ENCODE peak calls at places on chromosomes 6 and 20, in six cellular contexts. One of them, this sample, is unnamed.
A peak's percentile ranks its signal among the peaks of the same experiment; 100 is the strongest.

GRCh38 chr6:75207211-75207984 is 1.5 kb upstream of the COL12A1 start:
- DNase-seq in thyroid gland: no peak
- DNase-seq in mesenchymal stem cell: peak; percentile 69
- DNase-seq in neural progenitor cell: peak; percentile 60
- DNase-seq in cardiac muscle cell: peak; percentile 75
- DNase-seq in ovary: no peak
- DNase-seq in this sample: no peak

GRCh38 chr20:39289831-39290230 is 327.7 kb downstream of the DHX35 start:
- DNase-seq in thyroid gland: no peak
- DNase-seq in mesenchymal stem cell: no peak
- DNase-seq in neural progenitor cell: no peak
- DNase-seq in cardiac muscle cell: no peak
- DNase-seq in ovary: no peak
- DNase-seq in this sample: no peak

GRCh38 chr20:32945710-32946221 is 58.5 kb downstream of the SUN5 start:
- DNase-seq in thyroid gland: no peak
- DNase-seq in mesenchymal stem cell: peak; percentile 41
- DNase-seq in neural progenitor cell: peak; percentile 61
- DNase-seq in cardiac muscle cell: peak; percentile 43
- DNase-seq in ovary: no peak
- DNase-seq in this sample: peak; percentile 52

GRCh38 chr6:50785921-50786320 is 32.8 kb upstream of the TFAP2B start:
- DNase-seq in thyroid gland: no peak
- DNase-seq in mesenchymal stem cell: no peak
- DNase-seq in neural progenitor cell: no peak
- DNase-seq in cardiac muscle cell: no peak
- DNase-seq in ovary: no peak
- DNase-seq in this sample: no peak

GRCh38 chr6:82040405-82041221 is 206.9 kb downstream of the IBTK start:
- DNase-seq in thyroid gland: peak; percentile 50
- DNase-seq in mesenchymal stem cell: peak; percentile 66
- DNase-seq in neural progenitor cell: peak; percentile 67
- DNase-seq in cardiac muscle cell: peak; percentile 76
- DNase-seq in ovary: peak; percentile 63
- DNase-seq in this sample: peak; percentile 84

GRCh38 chr20:35279040-35279439 is 1.1 kb upstream of the MMP24OS start:
- DNase-seq in thyroid gland: no peak
- DNase-seq in mesenchymal stem cell: no peak
- DNase-seq in neural progenitor cell: no peak
- DNase-seq in cardiac muscle cell: no peak
- DNase-seq in ovary: no peak
- DNase-seq in this sample: no peak

GRCh38 chr6:2081155-2082138 is 164.0 kb downstream of the GMDS start:
- DNase-seq in thyroid gland: no peak
- DNase-seq in mesenchymal stem cell: no peak
- DNase-seq in neural progenitor cell: no peak
- DNase-seq in cardiac muscle cell: no peak
- DNase-seq in ovary: no peak
- DNase-seq in this sample: no peak

GRCh38 chr6:131107166-131107565 is 28.1 kb upstream of the AKAP7 start:
- DNase-seq in thyroid gland: no peak
- DNase-seq in mesenchymal stem cell: peak; percentile 63
- DNase-seq in neural progenitor cell: no peak
- DNase-seq in cardiac muscle cell: peak; percentile 84
- DNase-seq in ovary: no peak
- DNase-seq in this sample: no peak

GRCh38 chr6:89375427-89375868 is 22.9 kb upstream of the UBE2J1 start:
- DNase-seq in thyroid gland: peak; percentile 94
- DNase-seq in mesenchymal stem cell: no peak
- DNase-seq in neural progenitor cell: peak; percentile 82
- DNase-seq in cardiac muscle cell: no peak
- DNase-seq in ovary: no peak
- DNase-seq in this sample: no peak

GRCh38 chr6:1708141-1708540 is 98.4 kb downstream of the FOXC1 start:
- DNase-seq in thyroid gland: peak; percentile 88
- DNase-seq in mesenchymal stem cell: no peak
- DNase-seq in neural progenitor cell: peak; percentile 72
- DNase-seq in cardiac muscle cell: no peak
- DNase-seq in ovary: no peak
- DNase-seq in this sample: no peak

GRCh38 chr20:46631212-46631869 is 19.9 kb downstream of the SLC13A3 start:
- DNase-seq in thyroid gland: no peak
- DNase-seq in mesenchymal stem cell: peak; percentile 12
- DNase-seq in neural progenitor cell: peak; percentile 40
- DNase-seq in cardiac muscle cell: peak; percentile 57
- DNase-seq in ovary: no peak
- DNase-seq in this sample: no peak

GRCh38 chr6:118509009-118509617 is 39.0 kb upstream of the PLN start:
- DNase-seq in thyroid gland: peak; percentile 4
- DNase-seq in mesenchymal stem cell: peak; percentile 37
- DNase-seq in neural progenitor cell: peak; percentile 25
- DNase-seq in cardiac muscle cell: peak; percentile 57
- DNase-seq in ovary: no peak
- DNase-seq in this sample: peak; percentile 31

GRCh38 chr6:21259660-21260059 is 333.9 kb upstream of the SOX4 start:
- DNase-seq in thyroid gland: no peak
- DNase-seq in mesenchymal stem cell: no peak
- DNase-seq in neural progenitor cell: no peak
- DNase-seq in cardiac muscle cell: no peak
- DNase-seq in ovary: no peak
- DNase-seq in this sample: no peak

GRCh38 chr6:155946860-155947259 is 491.2 kb upstream of the NOX3 start:
- DNase-seq in thyroid gland: no peak
- DNase-seq in mesenchymal stem cell: no peak
- DNase-seq in neural progenitor cell: no peak
- DNase-seq in cardiac muscle cell: no peak
- DNase-seq in ovary: no peak
- DNase-seq in this sample: no peak

GRCh38 chr6:167988945-167989841 is 8.3 kb upstream of the KIF25 start:
- DNase-seq in thyroid gland: no peak
- DNase-seq in mesenchymal stem cell: no peak
- DNase-seq in neural progenitor cell: no peak
- DNase-seq in cardiac muscle cell: no peak
- DNase-seq in ovary: no peak
- DNase-seq in this sample: no peak

GRCh38 chr6:157045831-157046454 is 268.8 kb downstream of the ARID1B start:
- DNase-seq in thyroid gland: no peak
- DNase-seq in mesenchymal stem cell: peak; percentile 76
- DNase-seq in neural progenitor cell: peak; percentile 49
- DNase-seq in cardiac muscle cell: peak; percentile 73
- DNase-seq in ovary: no peak
- DNase-seq in this sample: peak; percentile 71

GRCh38 chr6:76634695-76635094 is 562.2 kb upstream of the IMPG1 start:
- DNase-seq in thyroid gland: no peak
- DNase-seq in mesenchymal stem cell: no peak
- DNase-seq in neural progenitor cell: no peak
- DNase-seq in cardiac muscle cell: no peak
- DNase-seq in ovary: no peak
- DNase-seq in this sample: no peak

GRCh38 chr6:115221185-115221584 is 839.5 kb downstream of the FRK start:
- DNase-seq in thyroid gland: no peak
- DNase-seq in mesenchymal stem cell: no peak
- DNase-seq in neural progenitor cell: peak; percentile 26
- DNase-seq in cardiac muscle cell: no peak
- DNase-seq in ovary: no peak
- DNase-seq in this sample: no peak

GRCh38 chr20:40471261-40471629 is 217.8 kb downstream of the MAFB start:
- DNase-seq in thyroid gland: no peak
- DNase-seq in mesenchymal stem cell: peak; percentile 7
- DNase-seq in neural progenitor cell: peak; percentile 64
- DNase-seq in cardiac muscle cell: no peak
- DNase-seq in ovary: no peak
- DNase-seq in this sample: peak; percentile 45

GRCh38 chr6:31734703-31735500 is 1.4 kb downstream of the CLIC1 start:
- DNase-seq in thyroid gland: peak; percentile 50
- DNase-seq in mesenchymal stem cell: peak; percentile 81
- DNase-seq in neural progenitor cell: peak; percentile 53
- DNase-seq in cardiac muscle cell: peak; percentile 68
- DNase-seq in ovary: peak; percentile 57
- DNase-seq in this sample: peak; percentile 63

GRCh38 chr6:105510746-105511145 is 107.9 kb upstream of the PREP start:
- DNase-seq in thyroid gland: no peak
- DNase-seq in mesenchymal stem cell: peak; percentile 76
- DNase-seq in neural progenitor cell: no peak
- DNase-seq in cardiac muscle cell: peak; percentile 11
- DNase-seq in ovary: no peak
- DNase-seq in this sample: no peak

GRCh38 chr6:17427617-17428016 is 34.2 kb downstream of the CAP2 start:
- DNase-seq in thyroid gland: no peak
- DNase-seq in mesenchymal stem cell: no peak
- DNase-seq in neural progenitor cell: no peak
- DNase-seq in cardiac muscle cell: no peak
- DNase-seq in ovary: no peak
- DNase-seq in this sample: no peak

GRCh38 chr20:59604770-59605665 is 678 bp downstream of the PHACTR3 start:
- DNase-seq in thyroid gland: peak; percentile 3
- DNase-seq in mesenchymal stem cell: no peak
- DNase-seq in neural progenitor cell: peak; percentile 54
- DNase-seq in cardiac muscle cell: no peak
- DNase-seq in ovary: no peak
- DNase-seq in this sample: no peak

GRCh38 chr6:12163149-12163548 is 127.0 kb upstream of the EDN1 start:
- DNase-seq in thyroid gland: no peak
- DNase-seq in mesenchymal stem cell: no peak
- DNase-seq in neural progenitor cell: no peak
- DNase-seq in cardiac muscle cell: no peak
- DNase-seq in ovary: no peak
- DNase-seq in this sample: no peak

GRCh38 chr6:149210376-149210775 is 107.1 kb upstream of the TAB2 start:
- DNase-seq in thyroid gland: no peak
- DNase-seq in mesenchymal stem cell: peak; percentile 93
- DNase-seq in neural progenitor cell: no peak
- DNase-seq in cardiac muscle cell: peak; percentile 74
- DNase-seq in ovary: no peak
- DNase-seq in this sample: no peak

GRCh38 chr20:51985013-51985415 is 182.7 kb upstream of the SALL4 start:
- DNase-seq in thyroid gland: no peak
- DNase-seq in mesenchymal stem cell: peak; percentile 88
- DNase-seq in neural progenitor cell: no peak
- DNase-seq in cardiac muscle cell: peak; percentile 97
- DNase-seq in ovary: no peak
- DNase-seq in this sample: peak; percentile 96

GRCh38 chr6:170238741-170239565 is 51.9 kb downstream of the DLL1 start:
- DNase-seq in thyroid gland: no peak
- DNase-seq in mesenchymal stem cell: no peak
- DNase-seq in neural progenitor cell: no peak
- DNase-seq in cardiac muscle cell: no peak
- DNase-seq in ovary: peak; percentile 47
- DNase-seq in this sample: no peak

GRCh38 chr20:25059487-25059820 is 1.5 kb upstream of the ACSS1 start:
- DNase-seq in thyroid gland: no peak
- DNase-seq in mesenchymal stem cell: no peak
- DNase-seq in neural progenitor cell: no peak
- DNase-seq in cardiac muscle cell: no peak
- DNase-seq in ovary: no peak
- DNase-seq in this sample: no peak

GRCh38 chr6:153150767-153151440 is 19.8 kb upstream of the RGS17 start:
- DNase-seq in thyroid gland: no peak
- DNase-seq in mesenchymal stem cell: no peak
- DNase-seq in neural progenitor cell: no peak
- DNase-seq in cardiac muscle cell: no peak
- DNase-seq in ovary: no peak
- DNase-seq in this sample: no peak

GRCh38 chr6:33747823-33748222 is 1.1 kb upstream of the IP6K3 start:
- DNase-seq in thyroid gland: no peak
- DNase-seq in mesenchymal stem cell: no peak
- DNase-seq in neural progenitor cell: no peak
- DNase-seq in cardiac muscle cell: no peak
- DNase-seq in ovary: no peak
- DNase-seq in this sample: no peak
- H3K27ac ChIP-seq in thyroid gland: peak overlapping the region; percentile 83
- H3K27ac ChIP-seq in mesenchymal stem cell: no peak overlapping the region
- H3K27ac ChIP-seq in neural progenitor cell: no peak overlapping the region
- H3K27ac ChIP-seq in cardiac muscle cell: no peak overlapping the region
- H3K27ac ChIP-seq in ovary: no peak overlapping the region
- H3K27ac ChIP-seq in this sample: no peak overlapping the region

GRCh38 chr6:127518212-127518709 is 874 bp downstream of the MTCL3 start:
- DNase-seq in thyroid gland: no peak
- DNase-seq in mesenchymal stem cell: no peak
- DNase-seq in neural progenitor cell: peak; percentile 57
- DNase-seq in cardiac muscle cell: no peak
- DNase-seq in ovary: no peak
- DNase-seq in this sample: peak; percentile 69
- H3K4me3 ChIP-seq in thyroid gland: no peak overlapping the region
- H3K4me3 ChIP-seq in mesenchymal stem cell: peak overlapping the region; percentile 60
- H3K4me3 ChIP-seq in neural progenitor cell: peak overlapping the region; percentile 65
- H3K4me3 ChIP-seq in cardiac muscle cell: no peak overlapping the region
- H3K4me3 ChIP-seq in ovary: no peak overlapping the region
- H3K4me3 ChIP-seq in this sample: peak overlapping the region; percentile 73

GRCh38 chr6:142867355-142867801 is 77.6 kb downstream of the HIVEP2 start:
- DNase-seq in thyroid gland: no peak
- DNase-seq in mesenchymal stem cell: peak; percentile 69
- DNase-seq in neural progenitor cell: no peak
- DNase-seq in cardiac muscle cell: peak; percentile 48
- DNase-seq in ovary: no peak
- DNase-seq in this sample: no peak
- H3K27ac ChIP-seq in thyroid gland: no peak overlapping the region
- H3K27ac ChIP-seq in mesenchymal stem cell: no peak overlapping the region
- H3K27ac ChIP-seq in neural progenitor cell: no peak overlapping the region
- H3K27ac ChIP-seq in cardiac muscle cell: peak overlapping the region; percentile 61
- H3K27ac ChIP-seq in ovary: no peak overlapping the region
- H3K27ac ChIP-seq in this sample: no peak overlapping the region

GRCh38 chr6:41356838-41357237 is 21.4 kb downstream of the NCR2 start:
- DNase-seq in thyroid gland: no peak
- DNase-seq in mesenchymal stem cell: no peak
- DNase-seq in neural progenitor cell: no peak
- DNase-seq in cardiac muscle cell: no peak
- DNase-seq in ovary: no peak
- DNase-seq in this sample: no peak

GRCh38 chr6:41358503-41358902 is 23.1 kb downstream of the NCR2 start:
- DNase-seq in thyroid gland: no peak
- DNase-seq in mesenchymal stem cell: no peak
- DNase-seq in neural progenitor cell: no peak
- DNase-seq in cardiac muscle cell: no peak
- DNase-seq in ovary: no peak
- DNase-seq in this sample: no peak

GRCh38 chr6:41353333-41353732 is 17.9 kb downstream of the NCR2 start:
- DNase-seq in thyroid gland: no peak
- DNase-seq in mesenchymal stem cell: no peak
- DNase-seq in neural progenitor cell: no peak
- DNase-seq in cardiac muscle cell: no peak
- DNase-seq in ovary: no peak
- DNase-seq in this sample: no peak

GRCh38 chr6:41352907-41353306 is 17.5 kb downstream of the NCR2 start:
- DNase-seq in thyroid gland: no peak
- DNase-seq in mesenchymal stem cell: no peak
- DNase-seq in neural progenitor cell: no peak
- DNase-seq in cardiac muscle cell: no peak
- DNase-seq in ovary: no peak
- DNase-seq in this sample: no peak

DNA sequence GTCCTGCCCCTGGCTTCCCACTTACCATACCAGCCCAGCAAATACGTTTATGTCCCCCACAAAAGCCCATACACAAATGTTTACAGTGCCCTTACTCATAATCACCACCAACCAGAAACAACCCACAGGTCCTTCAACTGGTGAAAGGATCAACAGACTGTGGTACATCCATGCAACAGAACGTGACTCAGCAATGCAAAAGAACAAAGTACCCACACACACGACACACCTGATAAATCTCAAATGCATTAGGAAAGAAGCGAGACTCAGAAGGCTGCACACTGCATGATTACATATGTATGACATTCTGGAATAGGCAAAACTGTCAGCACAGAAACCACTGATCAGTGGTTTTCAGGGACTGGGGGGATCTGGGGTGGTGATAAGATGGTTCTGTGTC is 20.5 kb downstream of the NCR2 start:
- DNase-seq in thyroid gland: no peak
- DNase-seq in mesenchymal stem cell: no peak
- DNase-seq in neural progenitor cell: no peak
- DNase-seq in cardiac muscle cell: no peak
- DNase-seq in ovary: no peak
- DNase-seq in this sample: no peak
- H3K4me3 ChIP-seq in thyroid gland: no peak overlapping the region
- H3K4me3 ChIP-seq in mesenchymal stem cell: no peak overlapping the region
- H3K4me3 ChIP-seq in neural progenitor cell: no peak overlapping the region
- H3K4me3 ChIP-seq in cardiac muscle cell: no peak overlapping the region
- H3K4me3 ChIP-seq in ovary: no peak overlapping the region
- H3K4me3 ChIP-seq in this sample: no peak overlapping the region